ENCODE peak calls at places on chromosomes 5 and 9, in ten cellular contexts. A, H, G, K, F, B, X, U, E and P are unnamed samples.

GRCh38 chr9:123327697-123328100 is 28.3 kb upstream of the CRB2 start:
- DNase-seq in A (no peak), H (no peak), G (no peak), K (no peak), F (no peak), B (peak), X (no peak), U (no peak), E (no peak), P (no peak)

GRCh38 chr9:112007575-112008240 is 111.1 kb downstream of the UGCG start:
- DNase-seq in A (no peak), H (no peak), G (no peak), K (peak), F (no peak), B (no peak), X (no peak), U (no peak), E (no peak), P (no peak)

GRCh38 chr5:16540421-16540820 is 74.8 kb upstream of the ZNF622 start:
- DNase-seq in A (no peak), H (no peak), G (no peak), K (no peak), F (peak), B (peak), X (no peak), U (no peak), E (no peak), P (no peak)

GRCh38 chr5:42898760-42899159 is 87.1 kb upstream of the SELENOP start:
- DNase-seq in A (no peak), H (no peak), G (peak), K (no peak), F (no peak), B (no peak), X (no peak), U (no peak), E (no peak), P (no peak)

GRCh38 chr5:112738180-112738560 is 485 bp downstream of the APC start:
- DNase-seq in A (no peak), H (no peak), G (no peak), K (peak), F (no peak), B (no peak), X (no peak), U (peak), E (no peak), P (no peak)

GRCh38 chr5:21419383-21419782 is 1431.4 kb upstream of the CDH18 start:
- DNase-seq in A (no peak), H (no peak), G (no peak), K (no peak), F (no peak), B (no peak), X (no peak), U (no peak), E (no peak), P (no peak)

GRCh38 chr9:93258818-93259489 is 75.0 kb downstream of the WNK2 start:
- DNase-seq in A (no peak), H (peak), G (peak), K (peak), F (peak), B (no peak), X (no peak), U (no peak), E (peak), P (no peak)

GRCh38 chr5:60727032-60727431 is 27.1 kb upstream of the DEPDC1B start:
- DNase-seq in A (no peak), H (no peak), G (no peak), K (no peak), F (no peak), B (no peak), X (no peak), U (no peak), E (no peak), P (no peak)

GRCh38 chr9:17462869-17463464 is 115.9 kb upstream of the SH3GL2 start:
- DNase-seq in A (peak), H (no peak), G (no peak), K (peak), F (no peak), B (peak), X (peak), U (peak), E (no peak), P (no peak)

GRCh38 chr5:75374394-75374814 is 37.4 kb downstream of the HMGCR start:
- DNase-seq in A (no peak), H (no peak), G (no peak), K (no peak), F (no peak), B (no peak), X (no peak), U (no peak), E (no peak), P (no peak)

GRCh38 chr9:19119241-19119640 is 8.1 kb downstream of the PLIN2 start:
- DNase-seq in A (no peak), H (no peak), G (no peak), K (no peak), F (no peak), B (no peak), X (no peak), U (peak), E (no peak), P (no peak)

GRCh38 chr9:33431420-33431819 is 16.0 kb downstream of the AQP3 start:
- DNase-seq in A (no peak), H (no peak), G (no peak), K (no peak), F (no peak), B (no peak), X (no peak), U (no peak), E (no peak), P (no peak)

GRCh38 chr5:35811108-35811741 is 45.5 kb upstream of the IL7R start:
- DNase-seq in A (no peak), H (peak), G (no peak), K (no peak), F (no peak), B (no peak), X (no peak), U (no peak), E (no peak), P (no peak)

GRCh38 chr5:112475747-112476435 is 56.8 kb upstream of the EPB41L4A start:
- DNase-seq in A (no peak), H (no peak), G (no peak), K (no peak), F (no peak), B (peak), X (no peak), U (no peak), E (no peak), P (no peak)

GRCh38 chr5:106862450-106863193 is 808.1 kb downstream of the EFNA5 start:
- DNase-seq in A (no peak), H (no peak), G (no peak), K (no peak), F (no peak), B (peak), X (no peak), U (no peak), E (no peak), P (no peak)

GRCh38 chr5:59317023-59317771 is 576.3 kb downstream of the PDE4D start:
- DNase-seq in A (no peak), H (no peak), G (no peak), K (no peak), F (no peak), B (peak), X (no peak), U (no peak), E (no peak), P (no peak)

GRCh38 chr9:101050650-101051049 is 22.1 kb downstream of the PLPPR1 start:
- DNase-seq in A (no peak), H (no peak), G (no peak), K (no peak), F (no peak), B (no peak), X (no peak), U (no peak), E (no peak), P (no peak)

GRCh38 chr9:123561055-123561454 is 205.1 kb downstream of the CRB2 start:
- DNase-seq in A (no peak), H (no peak), G (no peak), K (peak), F (no peak), B (no peak), X (no peak), U (no peak), E (no peak), P (no peak)

GRCh38 chr5:21024966-21025365 is 1037.0 kb upstream of the CDH18 start:
- DNase-seq in A (no peak), H (no peak), G (no peak), K (no peak), F (no peak), B (no peak), X (no peak), U (no peak), E (no peak), P (no peak)

GRCh38 chr9:127572961-127573727 is 38.9 kb upstream of the STXBP1 start:
- DNase-seq in A (no peak), H (no peak), G (no peak), K (no peak), F (no peak), B (peak), X (no peak), U (no peak), E (no peak), P (no peak)

GRCh38 chr5:147348046-147348445 is 113.2 kb downstream of the STK32A start:
- DNase-seq in A (no peak), H (no peak), G (no peak), K (no peak), F (no peak), B (peak), X (no peak), U (no peak), E (no peak), P (no peak)

GRCh38 chr9:126985870-126986498 is 71.4 kb downstream of the RALGPS1 start:
- DNase-seq in A (no peak), H (peak), G (no peak), K (no peak), F (peak), B (peak), X (no peak), U (peak), E (no peak), P (no peak)

GRCh38 chr5:174151579-174152181 is 106.2 kb downstream of the NSG2 start:
- DNase-seq in A (no peak), H (no peak), G (no peak), K (no peak), F (peak), B (no peak), X (peak), U (no peak), E (peak), P (no peak)

GRCh38 chr5:116439891-116440290 is 134.7 kb downstream of the SEMA6A start:
- DNase-seq in A (no peak), H (no peak), G (no peak), K (no peak), F (no peak), B (no peak), X (no peak), U (no peak), E (no peak), P (no peak)

GRCh38 chr5:124220418-124220817 is 526.0 kb downstream of the ZNF608 start:
- DNase-seq in A (no peak), H (no peak), G (no peak), K (no peak), F (no peak), B (no peak), X (no peak), U (no peak), E (no peak), P (no peak)
- TF ChIP-seq CTCF in A (no peak), H (no peak), G (no peak), K (no peak), F (no peak), B (no peak), X (no peak), U (no peak), E (no peak), P (no peak)

GRCh38 chr5:141003791-141004601 is 37.7 kb downstream of the PCDHAC2 start:
- DNase-seq in A (no peak), H (no peak), G (no peak), K (peak), F (no peak), B (peak), X (no peak), U (peak), E (no peak), P (no peak)
- TF ChIP-seq CTCF in A (no peak), H (no peak), G (no peak), K (no peak), F (no peak), B (no peak), X (no peak), U (no peak), E (no peak), P (no peak)

DNA sequence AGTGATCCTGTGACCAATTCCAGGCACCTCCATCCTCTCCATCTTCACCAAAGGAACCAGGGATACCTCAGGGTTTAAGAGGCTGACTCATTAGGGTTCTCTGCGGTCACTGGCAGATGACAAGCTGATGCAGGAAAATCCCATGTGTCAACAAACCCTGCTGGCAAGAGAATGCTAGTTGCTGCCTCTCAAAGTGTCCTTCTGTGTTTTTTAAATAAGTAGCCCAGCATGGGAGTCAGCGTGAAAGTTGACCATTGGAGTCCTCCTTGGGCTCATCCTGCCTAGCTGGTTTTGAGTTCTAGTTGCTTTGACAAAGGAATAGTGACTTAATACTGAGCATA is 200.2 kb downstream of the SLIT3 start:
- DNase-seq in A (no peak), H (no peak), G (no peak), K (peak), F (peak), B (peak), X (no peak), U (no peak), E (no peak), P (no peak)
- TF ChIP-seq CTCF in A (no peak), H (no peak), G (no peak), K (peak), F (no peak), B (peak), X (no peak), U (no peak), E (no peak), P (no peak)

DNA sequence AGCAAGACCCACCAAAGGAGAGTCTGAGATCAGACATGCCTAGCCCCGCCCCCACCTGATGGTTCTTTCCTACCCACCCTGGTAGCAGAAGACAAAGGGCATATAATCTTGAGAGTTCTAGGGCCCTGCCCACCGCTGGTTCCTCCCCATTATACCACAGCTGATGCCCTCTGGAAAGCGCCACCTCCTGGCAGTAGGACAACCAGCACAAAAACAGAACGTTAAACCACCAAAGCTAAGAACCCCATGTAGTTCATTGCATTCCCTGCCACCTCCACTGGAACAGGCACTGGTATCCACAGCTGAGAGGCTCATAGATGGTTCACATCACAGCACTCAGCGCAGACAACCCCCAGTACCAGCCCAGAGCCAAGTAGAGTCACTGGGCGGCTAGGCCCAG is 81.2 kb upstream of the TRPC7 start:
- DNase-seq in A (no peak), H (no peak), G (no peak), K (no peak), F (no peak), B (no peak), X (no peak), U (peak), E (no peak), P (no peak)
- TF ChIP-seq CTCF in A (no peak), H (no peak), G (no peak), K (peak), F (no peak), B (no peak), X (no peak), U (peak), E (no peak), P (no peak)

DNA sequence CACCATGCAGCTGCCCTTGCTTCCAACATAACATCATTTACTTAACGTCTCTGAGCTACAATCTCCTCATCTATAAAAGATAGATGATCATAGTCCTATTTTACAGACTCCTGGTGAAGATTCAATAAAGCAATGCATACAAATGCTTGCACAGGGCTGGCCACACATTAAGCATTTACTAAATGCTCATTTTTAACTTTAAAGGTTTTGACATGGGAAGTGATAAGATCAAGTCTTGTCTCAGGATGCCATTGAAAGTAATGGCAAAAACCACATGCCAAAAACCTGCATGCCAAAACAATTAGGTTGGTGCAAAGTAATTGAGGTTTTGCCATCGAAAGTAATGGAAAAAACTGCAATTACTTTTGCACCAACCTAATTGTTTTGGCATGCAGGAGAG is 181.2 kb upstream of the ADRA1B start:
- DNase-seq in A (no peak), H (no peak), G (no peak), K (no peak), F (no peak), B (no peak), X (no peak), U (no peak), E (no peak), P (no peak)
- TF ChIP-seq CTCF in A (no peak), H (no peak), G (no peak), K (no peak), F (no peak), B (no peak), X (no peak), U (no peak), E (no peak), P (no peak)

DNA sequence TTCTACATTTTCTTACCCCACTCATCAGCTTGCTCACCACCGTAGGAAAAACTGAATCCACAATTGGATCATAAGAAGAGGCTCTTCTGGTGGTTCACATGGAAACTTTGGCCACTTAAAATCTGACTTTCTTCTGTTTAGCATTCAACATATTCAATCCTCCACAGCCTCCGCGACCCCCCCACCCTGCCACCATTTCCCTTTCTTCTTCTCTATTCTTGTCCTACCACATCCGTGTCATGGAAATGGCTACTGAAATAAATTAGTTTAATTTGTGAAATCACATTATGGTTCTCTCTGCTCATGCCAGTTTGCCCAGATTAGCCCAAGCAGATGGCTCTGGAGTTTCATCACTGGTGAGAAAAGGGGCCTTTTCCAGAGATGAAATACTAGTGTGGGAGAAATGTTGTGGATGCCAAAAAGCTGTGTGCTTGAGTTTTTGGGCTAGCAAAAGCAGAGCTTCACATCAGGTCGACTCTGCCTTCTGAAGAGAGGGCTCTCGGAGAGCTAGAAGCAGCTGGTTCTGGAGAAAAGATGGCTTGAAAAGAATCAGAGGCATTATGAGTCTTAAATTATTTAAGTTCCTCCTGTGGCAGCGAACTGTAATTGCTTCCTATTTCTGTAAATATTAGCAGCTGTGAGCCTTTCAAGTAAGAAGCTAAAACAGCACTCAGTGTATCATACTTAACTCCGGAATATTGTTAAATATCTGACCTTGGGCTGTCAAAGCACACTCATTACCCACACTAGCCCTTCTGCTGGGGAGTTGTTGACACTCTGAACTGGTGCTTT is 107.1 kb downstream of the MAT2B start:
- DNase-seq in A (no peak), H (no peak), G (no peak), K (no peak), F (no peak), B (no peak), X (no peak), U (no peak), E (no peak), P (no peak)
- TF ChIP-seq CTCF in A (no peak), H (no peak), G (no peak), K (no peak), F (no peak), B (no peak), X (no peak), U (no peak), E (no peak), P (no peak)

GRCh38 chr9:91882628-91883027 is 67.4 kb downstream of the ROR2 start:
- DNase-seq in A (no peak), H (no peak), G (no peak), K (peak), F (peak), B (no peak), X (no peak), U (no peak), E (no peak), P (no peak)
- TF ChIP-seq CTCF in A (no peak), H (no peak), G (no peak), K (peak), F (no peak), B (peak), X (no peak), U (no peak), E (no peak), P (no peak)